ENCODE peak calls at places on chromosomes 11 and 22, in six cellular contexts. O, A, K, S, R and C are unnamed samples.

GRCh38 chr22:47029244-47030001 is 267.0 kb downstream of the TBC1D22A start:
- DNase-seq in S (peak), O (no peak), K (no peak), R (no peak), A (no peak), C (no peak)

GRCh38 chr11:64007629-64008282 is 21.5 kb downstream of the OTUB1 start:
- DNase-seq in R (no peak), S (peak), O (no peak), K (peak), A (peak), C (peak)

GRCh38 chr22:49568751-49569285 is 258.9 kb downstream of the BRD1 start:
- DNase-seq in K (no peak), S (peak), A (no peak), O (no peak), R (no peak), C (no peak)

GRCh38 chr22:43060213-43060612 is 29.0 kb downstream of the TTLL1 start:
- DNase-seq in A (peak), O (no peak), S (no peak), R (no peak), K (peak), C (peak)

GRCh38 chr11:126174816-126175215 is 36.6 kb downstream of the RPUSD4 start:
- DNase-seq in K (no peak), S (no peak), A (no peak), R (no peak), O (no peak), C (no peak)

GRCh38 chr11:110123003-110123402 is 29.8 kb downstream of the ZC3H12C start:
- DNase-seq in K (no peak), A (no peak), O (no peak), R (peak), S (no peak), C (no peak)

GRCh38 chr22:44710474-44711235 is 8.7 kb downstream of the PRR5 start:
- DNase-seq in O (no peak), K (peak), R (no peak), S (no peak), A (no peak), C (peak)

GRCh38 chr11:86874314-86875056 is 74.1 kb downstream of the PRSS23 start:
- DNase-seq in A (no peak), K (no peak), R (peak), S (no peak), O (peak), C (no peak)

GRCh38 chr11:2148253-2149000 is 9.2 kb upstream of the IGF2 start:
- DNase-seq in R (no peak), K (no peak), O (no peak), A (no peak), S (no peak), C (no peak)

GRCh38 chr11:119361056-119361787 is 14.7 kb upstream of the MFRP start:
- DNase-seq in A (no peak), K (no peak), R (peak), O (peak), S (peak), C (peak)

GRCh38 chr22:30326704-30327362 is at the start of gene TBC1D10A:
- DNase-seq in K (peak), R (peak), A (peak), S (peak), O (peak), C (peak)

GRCh38 chr11:117819096-117820040 is 5.2 kb downstream of the FXYD2 start:
- DNase-seq in R (peak), K (peak), A (peak), O (peak), S (no peak), C (peak)

GRCh38 chr11:20518323-20518834 is 81.0 kb upstream of the SLC6A5 start:
- DNase-seq in A (no peak), R (no peak), K (no peak), O (no peak), S (peak), C (no peak)

GRCh38 chr22:38236786-38237185 is 35.0 kb downstream of the MAFF start:
- DNase-seq in O (no peak), R (no peak), K (peak), S (no peak), A (peak), C (no peak)

GRCh38 chr11:92781151-92781550 is 188.3 kb upstream of the MTNR1B start:
- DNase-seq in A (no peak), R (no peak), K (no peak), O (no peak), S (no peak), C (no peak)

GRCh38 chr11:88683024-88683423 is 345.5 kb upstream of the CTSC start:
- DNase-seq in R (no peak), O (no peak), K (no peak), S (no peak), A (no peak), C (no peak)

GRCh38 chr11:95592455-95592854 is 197.1 kb downstream of the FAM76B start:
- DNase-seq in O (no peak), S (no peak), A (no peak), K (no peak), R (no peak), C (no peak)
- TF ChIP-seq CTCF in O (no peak), S (no peak), A (no peak), K (no peak), R (no peak), C (no peak)

GRCh38 chr11:27411330-27411729 is 48.3 kb upstream of the CCDC34 start:
- DNase-seq in R (no peak), O (no peak), K (no peak), A (no peak), S (no peak), C (no peak)
- TF ChIP-seq CTCF in R (no peak), O (no peak), K (no peak), A (no peak), S (no peak), C (no peak)

GRCh38 chr22:17792289-17792688 is 18.0 kb upstream of the BID start:
- DNase-seq in S (no peak), A (no peak), K (no peak), R (no peak), O (no peak), C (no peak)
- TF ChIP-seq CTCF in S (no peak), A (no peak), K (no peak), R (no peak), O (no peak), C (no peak)

GRCh38 chr11:25859776-25860175 is 472.2 kb upstream of the ANO3 start:
- DNase-seq in R (no peak), S (no peak), O (no peak), A (no peak), K (no peak), C (no peak)
- TF ChIP-seq CTCF in R (no peak), S (no peak), O (no peak), A (no peak), K (no peak), C (no peak)

GRCh38 chr11:61543606-61544306 is 35.2 kb downstream of the LRRC10B start:
- DNase-seq in O (peak), R (peak), S (no peak), A (no peak), K (no peak), C (no peak)

GRCh38 chr11:61545921-61546320 is 35.0 kb downstream of the SYT7 start:
- DNase-seq in S (no peak), O (no peak), A (no peak), K (no peak), R (no peak), C (no peak)

GRCh38 chr11:61546663-61547062 is 34.2 kb downstream of the SYT7 start:
- DNase-seq in S (no peak), O (no peak), R (no peak), A (no peak), K (no peak), C (no peak)

GRCh38 chr11:61544466-61544865 is 35.9 kb downstream of the LRRC10B start:
- DNase-seq in S (no peak), K (no peak), O (no peak), A (no peak), R (no peak), C (no peak)

DNA sequence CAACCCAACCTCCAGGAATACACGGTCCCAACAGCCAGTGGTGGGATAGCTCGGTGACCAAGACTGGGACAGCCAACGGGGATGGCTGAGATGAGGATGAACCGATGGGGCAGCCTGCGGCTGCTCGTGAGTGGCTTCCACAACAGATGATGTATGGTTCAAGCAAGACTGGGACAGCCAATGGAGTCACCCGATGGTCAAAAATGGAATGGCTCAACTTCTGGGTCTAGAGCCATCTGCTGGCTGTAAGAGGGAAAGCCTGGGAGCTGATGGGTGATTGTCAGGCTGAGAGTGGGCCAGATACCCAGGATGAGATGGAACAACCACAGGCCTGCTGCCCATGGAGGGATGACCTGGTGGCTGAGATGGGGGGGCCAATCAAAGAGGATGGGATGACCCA is 35.5 kb downstream of the SYT7 start:
- DNase-seq in S (no peak), K (no peak), O (no peak), A (no peak), R (peak), C (no peak)
- TF ChIP-seq CTCF in S (peak), K (no peak), O (peak), A (peak), R (peak), C (no peak)